ENCODE peak calls at places on chromosomes 11 and 22, in four cellular contexts. G is transverse colon, N is astrocyte of the spinal cord, J is epithelial cell of esophagus. A is an unnamed sample.

GRCh38 chr11:68374531-68374930 is 62.1 kb downstream of the LRP5 start:
- DNase-seq in J (no peak), N (no peak), G (no peak), A (no peak)

GRCh38 chr22:46581580-46582244 is 38.5 kb upstream of the GRAMD4 start:
- DNase-seq in G (peak; percentile 59), J (no peak), N (no peak), A (no peak)

GRCh38 chr11:112822478-112823274 is 138.5 kb upstream of the NCAM1 start:
- DNase-seq in G (no peak), J (no peak), N (no peak), A (no peak)

GRCh38 chr11:22666320-22666699 is at the start of gene GAS2:
- DNase-seq in J (no peak), N (no peak), G (no peak), A (no peak)

GRCh38 chr11:10544491-10545470 is 3.8 kb upstream of the RNF141 start:
- DNase-seq in G (no peak), J (no peak), N (no peak), A (no peak)

GRCh38 chr11:126163779-126164178 is 47.7 kb downstream of the RPUSD4 start:
- DNase-seq in N (no peak), J (no peak), G (no peak), A (no peak)

GRCh38 chr11:34481307-34481706 is 32.3 kb downstream of the ELF5 start:
- DNase-seq in J (peak; percentile 87), G (no peak), N (no peak), A (no peak)

GRCh38 chr22:27985323-27986275 is 66.5 kb upstream of the PITPNB start:
- DNase-seq in G (no peak), J (no peak), N (no peak), A (no peak)

GRCh38 chr11:120929664-120930154 is 94.2 kb upstream of the TBCEL start:
- DNase-seq in G (peak; percentile 41), J (peak; percentile 55), N (peak; percentile 8), A (peak; percentile 54)

GRCh38 chr11:65034423-65034822 is 6.6 kb upstream of the SAC3D1 start:
- DNase-seq in N (no peak), J (no peak), G (no peak), A (no peak)

GRCh38 chr11:86740628-86741488 is 59.5 kb upstream of the PRSS23 start:
- DNase-seq in G (peak; percentile 32), J (peak; percentile 94), N (peak; percentile 98), A (peak; percentile 85)

GRCh38 chr11:19359425-19360000 is 118.8 kb upstream of the E2F8 start:
- DNase-seq in N (no peak), G (no peak), J (no peak), A (no peak)

GRCh38 chr11:31819533-31820437 is 8.7 kb upstream of the PAX6 start:
- DNase-seq in N (no peak), J (no peak), G (no peak), A (no peak)

GRCh38 chr11:77197626-77198320 is 69.7 kb downstream of the MYO7A start:
- DNase-seq in G (no peak), J (no peak), N (no peak), A (no peak)

GRCh38 chr22:39595622-39596182 is 25.1 kb downstream of the CACNA1I start:
- DNase-seq in J (no peak), N (no peak), G (no peak), A (no peak)

GRCh38 chr22:39596601-39597000 is 26.0 kb downstream of the CACNA1I start:
- DNase-seq in G (no peak), N (no peak), J (no peak), A (no peak)

GRCh38 chr22:39597236-39597869 is 26.8 kb downstream of the CACNA1I start:
- DNase-seq in J (no peak), G (no peak), N (no peak), A (no peak)

GRCh38 chr22:39600491-39601179 is 30.1 kb downstream of the CACNA1I start:
- DNase-seq in N (no peak), G (no peak), J (no peak), A (no peak)

DNA sequence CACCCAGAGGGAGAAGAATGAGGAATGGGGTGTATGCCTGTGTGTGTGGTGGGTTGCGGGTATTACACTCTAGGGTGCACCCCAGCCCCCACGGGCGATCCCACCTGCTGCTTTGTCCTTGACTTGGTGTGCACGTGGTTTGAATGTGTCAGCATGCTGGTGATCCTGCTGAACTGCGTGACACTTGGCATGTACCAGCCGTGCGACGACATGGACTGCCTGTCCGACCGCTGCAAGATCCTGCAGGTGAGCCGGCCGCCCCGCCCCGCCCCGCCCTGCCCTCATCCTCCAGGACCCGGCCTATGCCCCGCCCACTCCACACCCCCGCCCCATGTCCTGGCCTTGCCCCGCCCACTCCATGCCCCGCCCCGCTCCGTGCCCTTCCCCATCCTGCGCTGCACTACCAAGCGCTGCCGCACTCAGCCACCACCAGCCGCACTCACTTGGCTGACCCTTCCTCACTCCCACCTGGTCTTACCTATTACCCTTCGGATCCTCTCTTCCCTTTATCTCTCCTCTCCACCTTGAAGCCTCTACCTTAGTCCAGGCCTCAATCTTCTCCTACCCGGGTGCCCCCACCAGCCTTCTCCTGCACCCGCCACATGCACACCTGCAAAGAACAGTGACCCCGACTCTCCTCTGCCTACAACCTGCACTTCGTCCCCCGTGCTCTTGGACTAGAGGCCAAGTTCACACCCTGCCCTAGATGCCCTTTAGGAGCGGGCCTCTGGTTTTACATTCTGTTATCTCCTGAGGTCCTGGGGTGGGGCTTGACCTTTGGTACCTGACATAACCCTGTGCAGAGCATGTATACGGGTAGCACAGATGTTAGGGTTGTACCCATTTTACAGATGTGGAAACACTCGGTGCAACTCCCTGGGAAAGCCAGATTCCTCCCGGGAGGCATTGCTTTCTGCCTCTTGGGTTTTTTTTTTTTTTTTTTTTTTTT is 27.7 kb downstream of the CACNA1I start:
- DNase-seq in G (peak; percentile 89), J (peak; percentile 80), N (no peak), A (peak; percentile 88)
- TF ChIP-seq CTCF in G (peak; percentile 27), J (peak; percentile 38), N (peak; percentile 9), A (peak; percentile 7)

DNA sequence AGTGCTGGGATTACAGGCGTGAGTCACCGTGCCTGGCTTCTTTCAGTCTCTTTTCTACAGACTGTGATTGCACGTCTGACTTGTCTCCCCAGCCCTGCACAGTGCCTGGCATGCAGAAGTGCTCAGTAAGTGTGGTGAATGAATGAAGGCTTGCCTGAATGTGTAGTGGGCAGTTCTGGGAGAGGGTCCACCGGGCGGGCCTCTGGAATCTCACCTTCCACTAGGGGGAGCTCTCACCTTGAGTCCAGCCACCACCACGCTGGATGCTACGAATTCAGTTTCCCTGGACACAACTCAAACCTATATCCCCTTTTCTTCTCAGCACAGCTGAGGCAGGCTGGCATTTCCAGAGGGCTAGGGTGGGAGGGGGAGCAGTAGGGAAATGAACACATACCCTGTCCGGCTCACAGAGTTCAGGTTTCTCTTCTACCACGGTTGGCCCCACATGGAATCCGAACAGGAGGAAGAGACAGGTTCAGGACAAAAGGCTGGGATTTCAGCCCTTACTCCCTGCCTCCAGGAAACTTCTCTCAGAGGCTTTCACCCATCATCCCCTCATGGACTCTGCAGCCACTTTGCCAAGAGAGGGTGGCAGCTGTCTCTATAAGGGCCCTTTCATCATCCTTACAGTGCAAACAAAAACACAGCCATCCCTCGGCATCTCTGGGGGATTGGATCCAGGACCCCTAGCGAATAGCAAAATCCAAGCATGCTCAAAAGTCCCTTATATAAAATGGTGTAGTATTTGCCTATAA is 86.8 kb downstream of the NECTIN1 start:
- DNase-seq in J (peak; percentile 55), N (no peak), G (no peak), A (peak; percentile 52)
- TF ChIP-seq CTCF in J (peak; percentile 71), N (peak; percentile 53), G (peak; percentile 51), A (peak; percentile 65)

GRCh38 chr22:20258584-20259335 is 9.4 kb downstream of the RTN4R start:
- DNase-seq in N (no peak), J (no peak), G (no peak), A (no peak)
- TF ChIP-seq CTCF in N (peak; percentile 25), J (no peak), G (peak; percentile 12), A (no peak)

GRCh38 chr11:119094816-119095065 is 6.9 kb downstream of the DPAGT1 start:
- DNase-seq in G (peak; percentile 88), N (peak; percentile 86), J (peak; percentile 83), A (peak; percentile 34)

GRCh38 chr11:119093951-119094815 is 7.5 kb downstream of the DPAGT1 start:
- DNase-seq in N (peak; percentile 39), G (peak; percentile 48), J (peak; percentile 50), A (no peak)

GRCh38 chr11:119093666-119093950 is 8.0 kb downstream of the DPAGT1 start:
- DNase-seq in N (no peak), J (no peak), G (no peak), A (no peak)

GRCh38 chr11:119092880-119093665 is 8.4 kb downstream of the HMBS start:
- DNase-seq in J (no peak), N (peak; percentile 56), G (no peak), A (no peak)

GRCh38 chr11:119095066-119095880 is 6.4 kb downstream of the DPAGT1 start:
- DNase-seq in N (peak; percentile 100), G (peak; percentile 99), J (peak; percentile 100), A (peak; percentile 100)
- TF ChIP-seq CTCF in N (no peak), G (peak; percentile 31), J (no peak), A (peak; percentile 35)

DNA sequence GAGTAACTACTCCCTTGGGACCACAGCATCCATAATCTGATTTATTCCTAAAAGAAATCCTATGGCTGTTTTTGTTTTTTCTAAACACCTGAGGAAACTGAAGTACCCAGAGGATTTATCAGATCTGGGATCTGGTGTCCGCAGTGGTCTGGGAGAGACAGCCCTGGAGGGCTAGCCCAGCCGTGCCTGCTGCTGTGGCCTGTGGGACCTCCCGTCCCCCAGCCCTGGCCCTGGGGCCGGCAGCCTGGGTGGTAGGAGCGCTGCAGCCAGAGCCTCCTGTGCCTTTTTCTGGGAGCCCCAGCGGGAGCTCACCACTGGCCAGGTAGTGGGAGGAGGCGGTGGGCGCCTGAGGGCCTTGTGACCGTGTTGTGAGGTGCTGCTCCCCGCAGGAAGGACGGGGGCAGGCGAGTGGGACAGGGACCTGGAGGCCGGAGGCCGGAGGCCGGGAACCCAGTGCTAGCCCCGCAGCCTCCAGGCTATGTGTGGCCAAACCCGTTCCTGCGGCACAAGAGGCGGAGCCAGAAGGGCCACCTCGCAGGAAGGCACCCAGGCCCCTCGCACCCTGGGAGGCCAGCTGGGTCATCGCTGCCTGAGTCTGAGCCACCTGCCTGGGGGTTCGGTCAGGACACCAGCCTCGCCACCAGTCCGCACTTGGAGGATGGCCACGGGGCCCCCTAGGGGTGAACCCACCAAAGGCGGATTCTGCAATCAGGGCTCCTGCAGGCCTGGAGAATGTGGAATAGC is 18.2 kb upstream of the C11orf96 start:
- DNase-seq in J (no peak), G (no peak), N (no peak), A (no peak)
- TF ChIP-seq CTCF in J (no peak), G (no peak), N (peak; percentile 24), A (no peak)

GRCh38 chr11:14228356-14228755 is 130.6 kb downstream of the RRAS2 start:
- DNase-seq in J (no peak), N (no peak), G (no peak), A (no peak)
- TF ChIP-seq CTCF in J (no peak), N (no peak), G (no peak), A (no peak)

DNA sequence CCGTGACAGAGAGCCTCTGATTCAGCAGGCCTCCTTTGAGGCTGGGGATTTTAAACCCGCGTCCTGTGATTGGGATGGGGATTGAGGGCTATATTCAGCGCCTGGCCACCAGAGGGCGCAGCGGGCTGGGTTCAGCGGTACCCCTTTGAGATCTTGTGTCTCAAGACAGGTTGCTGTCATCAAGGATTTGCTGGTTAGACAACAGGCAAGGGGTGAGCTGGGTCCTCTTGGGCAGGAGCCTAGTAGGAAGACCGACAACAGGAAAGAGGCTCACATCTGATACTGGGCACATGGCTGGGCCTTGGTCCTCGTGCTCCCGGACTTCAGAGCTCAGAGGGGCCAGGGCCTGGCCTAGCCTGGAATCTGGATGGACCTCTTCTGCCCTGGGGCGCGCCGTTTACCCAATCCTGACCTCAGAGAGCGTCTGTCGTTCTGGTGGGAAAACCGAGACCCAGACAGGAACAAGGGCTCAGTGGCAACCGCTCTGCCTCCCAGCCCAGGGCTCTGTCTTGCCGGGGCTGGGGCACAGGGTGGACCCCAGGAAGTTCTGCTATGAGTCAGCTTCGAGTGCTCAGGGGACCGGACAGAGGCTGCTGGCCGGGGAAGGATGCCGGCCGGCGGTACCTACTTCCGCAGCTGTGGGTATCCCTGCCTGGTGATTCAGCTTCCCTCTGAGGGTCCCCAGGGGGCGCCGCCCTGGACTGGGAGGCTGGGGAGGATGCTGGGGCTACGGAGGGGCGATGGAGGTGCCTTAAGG is 926 bp upstream of the SLC35E4 start:
- DNase-seq in N (peak; percentile 86), G (peak; percentile 93), J (peak; percentile 89), A (peak; percentile 85)
- TF ChIP-seq CTCF in N (peak; percentile 93), G (peak; percentile 92), J (peak; percentile 91), A (peak; percentile 88)